ENCODE peak calls at places on chromosomes 1 and 21, in four cellular contexts. X, A, K and O are unnamed samples.

GRCh38 chr1:39668111-39668510 is 3.8 kb downstream of the NT5C1A start:
- DNase-seq in A (no peak), K (no peak), X (no peak), O (no peak)

GRCh38 chr1:116432655-116433282 is 59.7 kb downstream of the ATP1A1 start:
- DNase-seq in A (peak; percentile 77), X (no peak), K (no peak), O (no peak)

GRCh38 chr1:200415693-200416593 is 6.1 kb upstream of the ZNF281 start:
- DNase-seq in X (peak; percentile 62), A (peak; percentile 96), K (peak; percentile 75), O (peak; percentile 94)

GRCh38 chr21:43292866-43293142 is 124.0 kb downstream of the CRYAA start:
- DNase-seq in K (no peak), X (no peak), A (no peak), O (no peak)

GRCh38 chr1:170494369-170494768 is 37.6 kb upstream of the GORAB start:
- DNase-seq in K (no peak), A (no peak), X (no peak), O (peak; percentile 48)

GRCh38 chr1:190679032-190679431 is 201.4 kb upstream of the BRINP3 start:
- DNase-seq in A (no peak), K (no peak), X (no peak), O (peak; percentile 35)

GRCh38 chr1:98336472-98337118 is 324.9 kb upstream of the SNX7 start:
- DNase-seq in A (peak; percentile 33), K (no peak), X (no peak), O (no peak)

GRCh38 chr1:112445591-112445990 is 49.6 kb downstream of the CTTNBP2NL start:
- DNase-seq in X (no peak), K (no peak), A (no peak), O (peak; percentile 31)

GRCh38 chr1:14693996-14694395 is 95.5 kb downstream of the KAZN start:
- DNase-seq in X (no peak), A (no peak), K (no peak), O (no peak)

GRCh38 chr1:229117664-229118300 is 153.1 kb upstream of the RAB4A start:
- DNase-seq in A (no peak), K (no peak), X (peak; percentile 64), O (peak; percentile 20)

GRCh38 chr1:186775881-186776560 is 52.7 kb upstream of the PLA2G4A start:
- DNase-seq in X (no peak), A (no peak), K (no peak), O (peak; percentile 22)

GRCh38 chr21:39661121-39661520 is 48.4 kb downstream of the B3GALT5 start:
- DNase-seq in X (no peak), A (no peak), K (no peak), O (no peak)

GRCh38 chr1:156118175-156118868 is 3.8 kb downstream of the LMNA start:
- DNase-seq in A (no peak), K (peak; percentile 84), X (no peak), O (peak; percentile 67)

GRCh38 chr21:41598561-41599511 is 90.9 kb upstream of the TMPRSS2 start:
- DNase-seq in K (no peak), X (peak; percentile 3), A (no peak), O (no peak)

GRCh38 chr1:67211589-67212563 is 45.6 kb downstream of the IL23R start:
- DNase-seq in K (peak; percentile 13), X (no peak), A (no peak), O (no peak)

GRCh38 chr1:3009021-3009420 is 12.2 kb upstream of the ACTRT2 start:
- DNase-seq in A (no peak), X (no peak), K (no peak), O (no peak)

GRCh38 chr1:87927391-87928073 is 598.9 kb downstream of the LMO4 start:
- DNase-seq in X (no peak), A (peak; percentile 55), K (no peak), O (peak; percentile 49)

GRCh38 chr1:15153842-15154479 is 414 bp downstream of the TMEM51 start:
- DNase-seq in A (peak; percentile 40), X (peak; percentile 80), K (no peak), O (peak; percentile 63)

GRCh38 chr1:212677136-212677535 is 22.5 kb downstream of the BATF3 start:
- DNase-seq in A (no peak), K (no peak), X (no peak), O (no peak)

GRCh38 chr1:169318845-169319244 is 48.8 kb downstream of the NME7 start:
- DNase-seq in X (no peak), A (no peak), K (no peak), O (no peak)

GRCh38 chr1:16163882-16164820 is 8.3 kb upstream of the EPHA2 start:
- DNase-seq in X (no peak), K (peak; percentile 96), A (peak; percentile 89), O (peak; percentile 93)

GRCh38 chr1:28812669-28813468 is 899 bp downstream of the OPRD1 start:
- DNase-seq in X (no peak), K (peak; percentile 60), A (no peak), O (no peak)

GRCh38 chr1:32989160-32989894 is 24.7 kb upstream of the RNF19B start:
- DNase-seq in A (peak; percentile 87), K (no peak), X (peak; percentile 73), O (peak; percentile 99)

GRCh38 chr21:36788116-36788515 is 89.2 kb downstream of the SIM2 start:
- DNase-seq in A (peak; percentile 79), K (no peak), X (no peak), O (no peak)

GRCh38 chr1:199735660-199736059 is 291.9 kb upstream of the NR5A2 start:
- DNase-seq in A (no peak), X (no peak), K (no peak), O (no peak)

GRCh38 chr1:81548918-81549587 is 251.7 kb upstream of the ADGRL2 start:
- DNase-seq in K (no peak), X (no peak), A (no peak), O (no peak)

GRCh38 chr1:218156602-218157001 is 128.5 kb upstream of the RRP15 start:
- DNase-seq in A (peak; percentile 41), K (no peak), X (no peak), O (no peak)

GRCh38 chr1:198056255-198056654 is 100.5 kb upstream of the NEK7 start:
- DNase-seq in A (no peak), K (peak; percentile 5), X (no peak), O (no peak)

GRCh38 chr1:26701266-26701994 is 5.6 kb downstream of the ARID1A start:
- DNase-seq in A (peak; percentile 57), K (no peak), X (no peak), O (no peak)

GRCh38 chr1:213615226-213615881 is 372.4 kb upstream of the PROX1 start:
- DNase-seq in X (no peak), A (no peak), K (no peak), O (no peak)

GRCh38 chr1:222644649-222645005 is 26.7 kb downstream of the MIA3 start:
- DNase-seq in X (no peak), A (peak; percentile 41), K (no peak), O (no peak)

GRCh38 chr1:94873520-94874351 is 53.2 kb downstream of the CNN3 start:
- DNase-seq in X (no peak), A (no peak), K (no peak), O (no peak)

GRCh38 chr1:32063261-32063681 is 9.5 kb upstream of the TMEM39B start:
- DNase-seq in K (peak; percentile 37), X (no peak), A (no peak), O (peak; percentile 38)

GRCh38 chr21:34704119-34704518 is 35.3 kb downstream of the CLIC6 start:
- DNase-seq in K (no peak), A (no peak), X (no peak), O (no peak)

GRCh38 chr1:153978274-153978909 is 918 bp upstream of the JTB start:
- DNase-seq in A (no peak), X (no peak), K (no peak), O (no peak)

GRCh38 chr1:98422821-98423220 is 238.7 kb upstream of the SNX7 start:
- DNase-seq in K (no peak), A (no peak), X (no peak), O (no peak)

DNA sequence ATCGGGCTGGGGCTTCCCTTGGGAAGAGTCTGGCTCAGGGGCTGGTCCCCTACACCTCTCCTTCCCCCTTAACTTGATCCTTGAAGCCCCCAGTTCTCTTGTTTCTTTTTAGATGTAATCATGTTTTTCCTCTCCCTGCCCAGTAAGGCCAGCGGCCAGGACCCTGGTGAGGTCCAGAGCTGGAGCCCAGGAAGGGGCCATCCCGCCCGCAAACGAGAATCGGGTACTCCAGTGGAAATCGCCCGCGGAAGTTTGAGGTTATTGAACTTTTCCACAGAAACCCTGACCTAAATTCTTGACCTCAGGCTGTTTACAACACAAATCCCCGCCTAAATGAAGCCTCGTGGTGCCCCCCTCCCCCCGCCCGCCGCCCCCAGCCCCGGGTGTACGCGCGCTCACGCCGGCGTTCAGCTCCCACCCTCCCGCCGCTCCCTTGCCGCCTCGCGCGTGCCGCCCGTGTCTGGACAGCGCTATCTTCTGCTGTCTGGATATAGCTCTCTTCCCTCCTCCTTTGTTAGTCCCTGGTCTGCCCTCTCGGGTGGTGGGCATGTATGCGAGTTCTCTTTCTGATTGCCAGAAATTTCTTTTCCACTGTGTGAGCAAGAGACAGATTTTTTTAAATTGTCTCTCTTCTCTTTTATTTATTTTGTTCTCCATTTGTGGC is 165.9 kb upstream of the CACNA1E start:
- DNase-seq in X (no peak), K (no peak), A (no peak), O (no peak)
- H3K27me3 ChIP-seq in X (no peaks in the 10 kb centered on the region), K (peaks cover 36% of the 10 kb centered on the region), A (peaks cover 91% of the 10 kb centered on the region), O (peaks cover 38% of the 10 kb centered on the region)

GRCh38 chr1:205733438-205734175 is 16.4 kb downstream of the NUCKS1 start:
- DNase-seq in K (no peak), A (no peak), X (no peak), O (no peak)
- TF ChIP-seq CTCF in K (no peak), A (no peak), X (no peak), O (no peak)

GRCh38 chr1:64515427-64515826 is 45.5 kb downstream of the CACHD1 start:
- DNase-seq in K (no peak), A (no peak), X (peak; percentile 71), O (peak; percentile 30)
- H3K4me1 ChIP-seq in K (no peaks in the 10 kb centered on the region), A (no peaks in the 10 kb centered on the region), X (peaks cover 47% of the 10 kb centered on the region), O (peaks cover 8% of the 10 kb centered on the region)

GRCh38 chr1:75129660-75130311 is 4.4 kb upstream of the LHX8 start:
- DNase-seq in K (no peak), A (no peak), X (no peak), O (no peak)
- H3K27me3 ChIP-seq in K (peaks cover 92% of the 10 kb centered on the region), A (peaks cover 26% of the 10 kb centered on the region), X (no peaks in the 10 kb centered on the region), O (peaks cover 76% of the 10 kb centered on the region)

GRCh38 chr1:192545781-192546521 is 29.6 kb upstream of the RGS1 start:
- DNase-seq in A (no peak), X (no peak), K (no peak), O (no peak)
- TF ChIP-seq CTCF in A (peak; percentile 21), X (no peak), K (no peak), O (peak; percentile 22)

GRCh38 chr1:110785612-110786011 is 87.3 kb upstream of the CD53 start:
- DNase-seq in A (no peak), X (no peak), K (no peak), O (peak; percentile 78)
- H3K4me1 ChIP-seq in A (no peaks in the 10 kb centered on the region), X (peaks cover 1% of the 10 kb centered on the region), K (no peaks in the 10 kb centered on the region), O (peaks cover 14% of the 10 kb centered on the region)

GRCh38 chr1:38500352-38500751 is 359.2 kb downstream of the RRAGC start:
- DNase-seq in K (no peak), X (no peak), A (no peak), O (no peak)
- H3K27me3 ChIP-seq in K (peaks cover 2% of the 10 kb centered on the region), X (no peaks in the 10 kb centered on the region), A (peaks cover 67% of the 10 kb centered on the region), O (no peaks in the 10 kb centered on the region)